ENCODE peak calls at places on chromosomes 6 and 20, in nine cellular contexts. W is HCT116, T is fibroblast of lung, C is MM.1S, R is H9, F is PC-3, V is SK-N-SH, A is HepG2, Q is neuronal stem cell. B is an unnamed sample.

GRCh38 chr20:61896058-61896961 is 169.4 kb downstream of the TAF4 start:
- DNase-seq in W (peak; percentile 12), T (peak; percentile 43), C (peak; percentile 26), R (peak; percentile 74), F (peak; percentile 69), V (peak; percentile 91), A (peak; percentile 44), Q (peak; percentile 56), B (peak; percentile 63)

GRCh38 chr20:17169575-17170136 is 57.2 kb upstream of the PCSK2 start:
- DNase-seq in W (no peak), T (no peak), C (no peak), R (no peak), F (no peak), V (peak; percentile 8), A (peak; percentile 25), Q (no peak), B (no peak)

GRCh38 chr20:44776977-44777376 is 31.3 kb downstream of the KCNK15 start:
- DNase-seq in W (no peak), T (peak; percentile 23), C (peak; percentile 35), R (no peak), F (peak; percentile 51), V (no peak), A (peak; percentile 31), Q (peak; percentile 59), B (peak; percentile 66)

GRCh38 chr6:70956451-70957283 is at the start of gene B3GAT2:
- DNase-seq in W (no peak), T (peak; percentile 21), C (no peak), R (peak; percentile 64), F (no peak), V (peak; percentile 70), A (no peak), Q (peak; percentile 50), B (no peak)

GRCh38 chr6:144349690-144350132 is 64.6 kb downstream of the UTRN start:
- DNase-seq in W (peak; percentile 16), T (peak; percentile 42), C (peak; percentile 49), R (no peak), F (peak; percentile 66), V (no peak), A (peak; percentile 81), Q (no peak), B (peak; percentile 63)

GRCh38 chr6:40584741-40585140 is 2.4 kb downstream of the LRFN2 start:
- DNase-seq in W (no peak), T (no peak), C (no peak), R (no peak), F (no peak), V (no peak), A (no peak), Q (no peak), B (no peak)

GRCh38 chr6:156886409-156886808 is 109.2 kb downstream of the ARID1B start:
- DNase-seq in W (no peak), T (no peak), C (no peak), R (no peak), F (no peak), V (no peak), A (no peak), Q (no peak), B (no peak)

GRCh38 chr20:21704408-21705385 is 767 bp upstream of the PAX1 start:
- DNase-seq in W (no peak), T (no peak), C (peak; percentile 30), R (peak; percentile 73), F (no peak), V (no peak), A (no peak), Q (no peak), B (no peak)

GRCh38 chr6:106163446-106163965 is 77.4 kb downstream of the PRDM1 start:
- DNase-seq in W (no peak), T (peak; percentile 74), C (peak; percentile 93), R (peak; percentile 52), F (no peak), V (no peak), A (no peak), Q (no peak), B (peak; percentile 57)

GRCh38 chr6:143838395-143838794 is 4.7 kb upstream of the LTV1 start:
- DNase-seq in W (no peak), T (no peak), C (no peak), R (no peak), F (no peak), V (no peak), A (peak; percentile 51), Q (no peak), B (no peak)

GRCh38 chr20:44765647-44766367 is 20.1 kb downstream of the KCNK15 start:
- DNase-seq in W (peak; percentile 10), T (no peak), C (no peak), R (no peak), F (peak; percentile 49), V (no peak), A (no peak), Q (no peak), B (no peak)

GRCh38 chr20:46051556-46052323 is 22.7 kb downstream of the SLC12A5 start:
- DNase-seq in W (no peak), T (no peak), C (no peak), R (no peak), F (peak; percentile 33), V (no peak), A (no peak), Q (no peak), B (no peak)

GRCh38 chr6:113994934-113995342 is 24.0 kb upstream of the HDAC2 start:
- DNase-seq in W (peak; percentile 88), T (peak; percentile 93), C (peak; percentile 80), R (peak; percentile 68), F (peak; percentile 90), V (peak; percentile 44), A (peak; percentile 87), Q (peak; percentile 48), B (peak; percentile 76)

GRCh38 chr6:5126214-5126613 is 41.1 kb downstream of the PPP1R3G start:
- DNase-seq in W (no peak), T (no peak), C (no peak), R (no peak), F (no peak), V (no peak), A (peak; percentile 43), Q (no peak), B (no peak)

GRCh38 chr20:31860431-31861345 is 9.6 kb downstream of the DUSP15 start:
- DNase-seq in W (no peak), T (no peak), C (no peak), R (peak; percentile 75), F (peak; percentile 61), V (no peak), A (no peak), Q (peak; percentile 59), B (no peak)

GRCh38 chr6:122049341-122049740 is 350.1 kb upstream of the HSF2 start:
- DNase-seq in W (no peak), T (peak; percentile 42), C (no peak), R (no peak), F (no peak), V (no peak), A (no peak), Q (no peak), B (no peak)

GRCh38 chr6:46903175-46903574 is 18.6 kb downstream of the ADGRF5 start:
- DNase-seq in W (no peak), T (no peak), C (no peak), R (no peak), F (no peak), V (no peak), A (peak; percentile 30), Q (no peak), B (no peak)

DNA sequence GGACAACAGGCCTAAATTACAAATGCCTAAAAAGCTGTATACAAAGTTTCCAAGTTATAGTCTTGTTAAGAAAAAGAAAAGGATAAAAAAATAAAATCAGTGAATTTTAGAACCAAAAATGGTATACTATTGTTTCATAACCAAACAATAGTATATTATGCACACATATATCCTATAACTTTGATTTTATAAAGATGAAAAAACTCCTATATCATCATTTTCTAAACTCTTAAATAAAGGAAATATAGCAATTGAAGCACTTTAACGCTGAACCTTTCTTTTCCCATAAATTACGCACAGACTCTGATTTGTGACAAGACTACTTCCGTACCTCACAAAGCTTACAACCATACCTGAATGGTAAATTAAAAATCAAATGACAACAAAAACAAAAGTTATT is 35.9 kb upstream of the MCM9 start:
- DNase-seq in W (no peak), T (no peak), C (no peak), R (no peak), F (no peak), V (no peak), A (no peak), Q (no peak), B (no peak)
- H3K9ac ChIP-seq in W (no peak overlapping the region), T (no peak overlapping the region), C (no peak overlapping the region), R (no peak overlapping the region), F (no peak overlapping the region), V (no peak overlapping the region), A (no peak overlapping the region), Q (no peak overlapping the region), B (no peak overlapping the region)

DNA sequence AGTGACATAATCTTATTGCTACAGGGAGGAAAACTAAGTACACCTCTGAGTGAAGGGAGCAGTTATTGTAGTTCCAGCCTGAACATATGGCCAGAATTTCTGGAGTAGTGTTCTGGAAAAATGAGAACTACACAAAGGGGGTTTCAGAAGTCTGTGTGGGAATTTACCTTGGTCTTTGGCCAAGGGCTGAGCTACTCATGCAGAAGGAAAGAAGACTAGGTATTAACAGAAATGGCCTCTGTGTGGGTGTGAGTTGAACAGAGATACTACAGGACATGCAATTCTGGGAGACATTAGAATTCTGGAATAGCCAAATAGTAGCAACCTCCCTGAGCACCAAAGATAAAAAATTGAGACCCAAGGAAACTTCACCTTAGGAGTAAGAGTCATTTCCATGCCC is 1009.6 kb upstream of the GJE1 start:
- DNase-seq in W (no peak), T (no peak), C (no peak), R (no peak), F (no peak), V (no peak), A (no peak), Q (no peak), B (no peak)
- H2AFZ ChIP-seq in W (no peak overlapping the region), T (no peak overlapping the region), C (no peak overlapping the region), R (no peak overlapping the region), F (no peak overlapping the region), V (no peak overlapping the region), A (no peak overlapping the region), Q (no peak overlapping the region), B (no peak overlapping the region)

DNA sequence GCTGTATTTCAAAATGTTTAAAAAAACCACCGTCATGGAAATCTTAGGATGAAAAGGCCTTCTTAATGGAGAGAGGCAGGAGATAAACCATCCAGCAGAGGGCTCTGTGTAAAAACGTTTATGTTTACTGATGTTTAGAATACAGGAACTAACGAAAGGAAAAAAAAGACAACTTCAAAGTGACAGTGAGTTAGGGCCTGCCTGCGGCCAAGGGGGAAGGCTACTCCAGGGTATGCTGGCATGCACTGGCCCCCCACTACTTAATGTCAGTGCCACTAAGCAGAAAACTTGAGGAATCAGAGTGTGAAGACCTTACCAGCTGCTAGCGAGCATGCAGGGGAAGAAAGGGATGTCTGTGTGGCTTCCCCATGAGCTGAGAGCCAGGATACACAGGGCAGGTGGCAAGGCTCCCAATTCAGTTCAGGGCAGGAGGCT is 47.7 kb downstream of the AKAP7 start:
- DNase-seq in W (no peak), T (peak; percentile 65), C (no peak), R (peak; percentile 49), F (peak; percentile 38), V (no peak), A (peak; percentile 35), Q (peak; percentile 11), B (peak; percentile 37)
- H3K9ac ChIP-seq in W (no peak overlapping the region), T (no peak overlapping the region), C (no peak overlapping the region), R (no peak overlapping the region), F (no peak overlapping the region), V (no peak overlapping the region), A (no peak overlapping the region), Q (no peak overlapping the region), B (no peak overlapping the region)

DNA sequence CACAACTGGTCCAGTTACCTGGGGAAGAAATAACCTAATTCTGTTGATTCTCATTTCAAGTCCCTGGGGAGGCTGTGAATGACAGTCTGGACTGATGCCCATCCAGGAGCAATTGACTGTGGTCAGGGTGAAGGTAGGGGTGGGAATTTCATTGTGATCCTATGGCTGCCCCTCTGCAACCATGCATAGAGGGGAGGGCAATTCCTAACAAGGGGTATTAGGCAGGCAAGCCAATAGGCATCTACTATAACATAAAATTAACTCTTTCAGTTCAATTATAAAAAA is 44.0 kb upstream of the TRAM2 start:
- DNase-seq in W (no peak), T (no peak), C (no peak), R (no peak), F (no peak), V (no peak), A (no peak), Q (no peak), B (no peak)
- H2AFZ ChIP-seq in W (no peak overlapping the region), T (no peak overlapping the region), C (no peak overlapping the region), R (no peak overlapping the region), F (no peak overlapping the region), V (no peak overlapping the region), A (no peak overlapping the region), Q (no peak overlapping the region), B (no peak overlapping the region)